ENCODE peak calls at places on chromosomes 12 and 14, in eight cellular contexts. Y is HEK293T; F is NCI-H460; H is CD8-positive, alpha-beta T cell; V is SW480; N is RKO; J is RWPE1; A is stimulated activated naive CD8-positive, alpha-beta T cell treated with anti-CD3 and anti-CD28 coated beads, Interleukin-15, Interleukin-2, amounts not matched to agents 100 U/mL and 50 U/mL, for 24 hours. L is an unnamed sample.

GRCh38 chr14:70188608-70189540 is at the start of gene SLC8A3:
- DNase-seq in J (peak; percentile 35), H (no peak), A (peak; percentile 62), Y (peak; percentile 62), F (peak; percentile 5), N (no peak), V (peak; percentile 68), L (peak; percentile 43)

GRCh38 chr14:75063013-75063412 is 811 bp downstream of the ACYP1 start:
- DNase-seq in H (no peak), J (no peak), Y (no peak), N (peak; percentile 46), V (peak; percentile 16), A (no peak), F (no peak), L (no peak)

GRCh38 chr14:58882577-58883018 is 244.8 kb downstream of the DACT1 start:
- DNase-seq in J (no peak), A (no peak), H (no peak), F (no peak), N (no peak), V (no peak), Y (peak; percentile 74), L (no peak)

GRCh38 chr12:49827351-49828099 is 688 bp downstream of the NCKAP5L start:
- DNase-seq in Y (peak; percentile 79), V (peak; percentile 66), H (peak; percentile 38), F (peak; percentile 18), A (peak; percentile 63), J (peak; percentile 71), N (peak; percentile 57), L (peak; percentile 89)

GRCh38 chr14:88825503-88825902 is 1.1 kb downstream of the TTC8 start:
- DNase-seq in Y (no peak), N (no peak), J (no peak), F (no peak), A (no peak), H (no peak), V (no peak), L (no peak)

GRCh38 chr12:131674373-131674772 is 36.5 kb upstream of the SFSWAP start:
- DNase-seq in A (no peak), J (no peak), N (no peak), F (no peak), Y (no peak), V (no peak), H (no peak), L (no peak)

GRCh38 chr14:61478971-61479473 is 157.6 kb downstream of the PRKCH start:
- DNase-seq in J (no peak), N (no peak), V (no peak), Y (no peak), A (peak; percentile 46), F (no peak), H (no peak), L (no peak)

GRCh38 chr14:61281186-61281676 is at the start of gene TMEM30B:
- DNase-seq in V (peak; percentile 82), F (no peak), H (peak; percentile 54), Y (no peak), J (peak; percentile 94), N (no peak), A (no peak), L (no peak)

GRCh38 chr14:71372411-71372838 is 465.2 kb downstream of the PCNX1 start:
- DNase-seq in H (no peak), A (no peak), F (peak; percentile 2), N (peak; percentile 56), V (no peak), Y (no peak), J (peak; percentile 93), L (peak; percentile 53)

GRCh38 chr12:51395283-51396230 is 4.4 kb upstream of the GALNT6 start:
- DNase-seq in Y (no peak), F (no peak), N (no peak), V (no peak), H (no peak), A (peak; percentile 55), J (no peak), L (no peak)

GRCh38 chr12:29552324-29552927 is 54.9 kb upstream of the OVCH1 start:
- DNase-seq in N (peak; percentile 49), Y (peak; percentile 69), J (peak; percentile 18), A (peak; percentile 71), F (peak; percentile 51), H (peak; percentile 63), V (peak; percentile 71), L (peak; percentile 29)

GRCh38 chr12:76945867-76946266 is 67.0 kb upstream of the CSRP2 start:
- DNase-seq in J (peak; percentile 49), A (no peak), F (no peak), Y (no peak), N (peak; percentile 14), V (no peak), H (no peak), L (no peak)

GRCh38 chr14:63725786-63726185 is 2.1 kb downstream of the SGPP1 start:
- DNase-seq in Y (no peak), N (peak; percentile 55), V (no peak), A (no peak), F (no peak), H (no peak), J (no peak), L (no peak)

GRCh38 chr14:72726444-72726843 is 167.5 kb downstream of the DPF3 start:
- DNase-seq in A (no peak), N (no peak), J (no peak), F (no peak), Y (no peak), H (no peak), V (no peak), L (peak; percentile 56)

GRCh38 chr12:48810817-48811453 is 7.4 kb upstream of the CACNB3 start:
- DNase-seq in V (no peak), J (no peak), N (no peak), F (no peak), A (no peak), Y (no peak), H (no peak), L (peak; percentile 87)

GRCh38 chr14:54579606-54580005 is 12.7 kb downstream of the SAMD4A start:
- DNase-seq in J (no peak), V (no peak), F (peak; percentile 53), A (no peak), H (no peak), Y (no peak), N (peak; percentile 23), L (no peak)

GRCh38 chr12:114665411-114666181 is 18.4 kb downstream of the TBX3 start:
- DNase-seq in A (no peak), Y (no peak), N (no peak), J (no peak), F (no peak), H (no peak), V (no peak), L (no peak)

GRCh38 chr14:65035049-65035448 is 48.4 kb downstream of the FNTB start:
- DNase-seq in J (no peak), N (no peak), A (no peak), F (no peak), V (no peak), H (no peak), Y (no peak), L (no peak)

GRCh38 chr14:60179296-60179924 is 14.2 kb upstream of the DHRS7 start:
- DNase-seq in J (peak; percentile 63), V (no peak), N (peak; percentile 29), H (no peak), A (no peak), F (peak; percentile 12), Y (no peak), L (no peak)

GRCh38 chr14:32469388-32470160 is 140.5 kb downstream of the AKAP6 start:
- DNase-seq in N (peak; percentile 69), V (peak; percentile 61), Y (peak; percentile 16), J (peak; percentile 20), H (no peak), F (peak; percentile 36), A (no peak), L (no peak)

GRCh38 chr12:22539055-22539454 is 5.3 kb downstream of the C2CD5 start:
- DNase-seq in Y (no peak), N (no peak), A (no peak), V (no peak), H (no peak), J (no peak), F (no peak), L (no peak)

GRCh38 chr12:13004368-13004767 is 4.3 kb upstream of the HEBP1 start:
- DNase-seq in A (no peak), V (no peak), H (no peak), J (no peak), N (no peak), F (no peak), Y (no peak), L (no peak)

GRCh38 chr12:79945455-79945854 is 10.6 kb upstream of the PPP1R12A start:
- DNase-seq in H (no peak), A (no peak), Y (no peak), J (no peak), F (no peak), N (no peak), V (no peak), L (no peak)

GRCh38 chr12:8664228-8664963 is 1.8 kb upstream of the MFAP5 start:
- DNase-seq in H (no peak), Y (no peak), J (no peak), N (no peak), F (no peak), A (no peak), V (no peak), L (no peak)

GRCh38 chr12:131917139-131917710 is 11.9 kb upstream of the PUS1 start:
- DNase-seq in Y (no peak), A (peak; percentile 23), H (no peak), F (no peak), J (no peak), N (no peak), V (no peak), L (no peak)

GRCh38 chr14:106551265-106551664 is 1024.9 kb downstream of the TMEM121 start:
- DNase-seq in N (peak; percentile 15), F (no peak), H (no peak), J (no peak), V (peak; percentile 30), Y (no peak), A (no peak), L (no peak)

GRCh38 chr12:21912318-21912717 is 28.9 kb downstream of the ABCC9 start:
- DNase-seq in H (no peak), J (peak; percentile 4), N (peak; percentile 1), F (no peak), A (no peak), Y (no peak), V (no peak), L (no peak)

GRCh38 chr14:90678420-90678819 is 137.8 kb downstream of the TTC7B start:
- DNase-seq in V (no peak), F (no peak), Y (no peak), H (no peak), J (no peak), N (no peak), A (no peak), L (no peak)

GRCh38 chr14:76647699-76648298 is 113.5 kb upstream of the VASH1 start:
- DNase-seq in A (peak; percentile 5), Y (peak; percentile 73), J (peak; percentile 73), N (peak; percentile 73), V (peak; percentile 72), F (peak; percentile 58), H (no peak), L (peak; percentile 58)

GRCh38 chr12:124573839-124574786 is 6.7 kb upstream of the NCOR2 start:
- DNase-seq in J (no peak), H (no peak), N (no peak), A (no peak), Y (no peak), V (no peak), F (no peak), L (no peak)

GRCh38 chr12:96985515-96986362 is 78.7 kb downstream of the NEDD1 start:
- DNase-seq in V (no peak), J (peak; percentile 34), N (no peak), A (peak; percentile 55), Y (peak; percentile 68), F (no peak), H (peak; percentile 34), L (no peak)

GRCh38 chr12:49487605-49488004 is 51.2 kb upstream of the KCNH3 start:
- DNase-seq in V (peak; percentile 80), A (no peak), Y (no peak), F (no peak), N (no peak), J (no peak), H (no peak), L (no peak)

GRCh38 chr12:65826513-65827171 is 2.4 kb downstream of the HMGA2 start:
- DNase-seq in V (peak; percentile 44), A (no peak), H (no peak), Y (no peak), F (no peak), N (peak; percentile 97), J (peak; percentile 68), L (peak; percentile 46)

GRCh38 chr14:22379727-22380126 is 209.3 kb downstream of the DAD1 start:
- DNase-seq in V (peak; percentile 25), N (no peak), F (no peak), A (no peak), J (no peak), Y (no peak), H (no peak), L (no peak)